ENCODE peak calls at places on chromosomes 3 and 15, in five cellular contexts. E is foreskin fibroblast; M is M059J; R is MV-4-11; L is CD4-positive, alpha-beta memory T cell. Q is an unnamed sample.

GRCh38 chr3:187430576-187430975 is 62.4 kb downstream of the RTP4 start:
- DNase-seq in E (no peak), M (no peak), R (no peak), L (no peak), Q (no peak)

GRCh38 chr3:190385835-190386688 is 1.9 kb upstream of the CLDN16 start:
- DNase-seq in E (peak; percentile 94), M (peak; percentile 96), R (peak; percentile 62), L (no peak), Q (peak; percentile 90)

GRCh38 chr15:91456251-91456718 is 356.2 kb downstream of the SV2B start:
- DNase-seq in E (no peak), M (peak; percentile 98), R (no peak), L (no peak), Q (no peak)

GRCh38 chr3:24069045-24069444 is 124.0 kb downstream of the NR1D2 start:
- DNase-seq in E (no peak), M (no peak), R (no peak), L (no peak), Q (no peak)

GRCh38 chr3:134360046-134360445 is 14.2 kb downstream of the AMOTL2 start:
- DNase-seq in E (no peak), M (no peak), R (no peak), L (no peak), Q (no peak)

GRCh38 chr15:99703603-99704443 is 29.4 kb downstream of the LYSMD4 start:
- DNase-seq in E (peak; percentile 75), M (peak; percentile 84), R (peak; percentile 86), L (peak; percentile 26), Q (peak; percentile 78)

GRCh38 chr3:107106316-107106715 is 270.9 kb upstream of the CCDC54 start:
- DNase-seq in E (no peak), M (peak; percentile 89), R (no peak), L (no peak), Q (no peak)

GRCh38 chr15:25238716-25239470 is 199.9 kb downstream of the UBE3A start:
- DNase-seq in E (no peak), M (no peak), R (no peak), L (no peak), Q (no peak)

GRCh38 chr15:77715860-77716259 is 83.1 kb upstream of the LINGO1 start:
- DNase-seq in E (no peak), M (no peak), R (no peak), L (no peak), Q (no peak)

GRCh38 chr15:63752075-63752684 is 81.6 kb downstream of the HERC1 start:
- DNase-seq in E (peak; percentile 34), M (peak; percentile 63), R (peak; percentile 62), L (peak; percentile 54), Q (no peak)

GRCh38 chr15:60835000-60835399 is 356.1 kb upstream of the ICE2 start:
- DNase-seq in E (no peak), M (no peak), R (no peak), L (no peak), Q (no peak)

GRCh38 chr15:79973445-79974180 is 2.6 kb upstream of the BCL2A1 start:
- DNase-seq in E (no peak), M (no peak), R (no peak), L (no peak), Q (no peak)

GRCh38 chr3:58151637-58152036 is 59.1 kb downstream of the DNASE1L3 start:
- DNase-seq in E (no peak), M (no peak), R (no peak), L (no peak), Q (no peak)

GRCh38 chr3:47163023-47163989 is 607 bp downstream of the SETD2 start:
- DNase-seq in E (no peak), M (peak; percentile 55), R (peak; percentile 12), L (peak; percentile 66), Q (no peak)

GRCh38 chr15:69595009-69595825 is 142.6 kb downstream of the RPLP1 start:
- DNase-seq in E (no peak), M (peak; percentile 76), R (peak; percentile 80), L (no peak), Q (no peak)

GRCh38 chr3:43405888-43406636 is 119.7 kb downstream of the SNRK start:
- DNase-seq in E (peak; percentile 6), M (no peak), R (peak; percentile 46), L (no peak), Q (peak; percentile 1)

GRCh38 chr3:59710556-59710953 is 660.7 kb upstream of the CFAP20DC start:
- DNase-seq in E (no peak), M (no peak), R (no peak), L (no peak), Q (no peak)

GRCh38 chr3:194030372-194030771 is 105.6 kb upstream of the HES1 start:
- DNase-seq in E (no peak), M (no peak), R (no peak), L (no peak), Q (no peak)

GRCh38 chr3:158792709-158793108 is 9.1 kb upstream of the MFSD1 start:
- DNase-seq in E (peak; percentile 82), M (peak; percentile 83), R (no peak), L (no peak), Q (peak; percentile 90)

GRCh38 chr3:197820550-197821335 is 29.7 kb downstream of the LRCH3 start:
- DNase-seq in E (no peak), M (no peak), R (no peak), L (no peak), Q (no peak)

GRCh38 chr15:71118881-71119632 is 3.8 kb downstream of the THSD4 start:
- DNase-seq in E (no peak), M (no peak), R (no peak), L (no peak), Q (no peak)

GRCh38 chr3:27752926-27753325 is 30.8 kb upstream of the EOMES start:
- DNase-seq in E (no peak), M (no peak), R (no peak), L (peak; percentile 14), Q (no peak)

GRCh38 chr3:150184426-150185071 is 213.9 kb upstream of the PFN2 start:
- DNase-seq in E (peak; percentile 14), M (peak; percentile 68), R (no peak), L (no peak), Q (no peak)

GRCh38 chr3:149080011-149080698 is 6.2 kb downstream of the HLTF start:
- DNase-seq in E (peak; percentile 14), M (peak; percentile 8), R (no peak), L (no peak), Q (no peak)

GRCh38 chr3:39191773-39192172 is 622 bp downstream of the XIRP1 start:
- DNase-seq in E (no peak), M (no peak), R (no peak), L (no peak), Q (no peak)

GRCh38 chr3:185216587-185216918 is 37.3 kb downstream of the EHHADH start:
- DNase-seq in E (no peak), M (peak; percentile 48), R (no peak), L (no peak), Q (no peak)

GRCh38 chr15:33801954-33802353 is 166.3 kb upstream of the CHRM5 start:
- DNase-seq in E (no peak), M (peak; percentile 53), R (no peak), L (no peak), Q (no peak)

GRCh38 chr3:18241837-18242236 is 183.3 kb downstream of the SATB1 start:
- DNase-seq in E (no peak), M (no peak), R (no peak), L (no peak), Q (no peak)

GRCh38 chr3:34267088-34267487 is 468.7 kb downstream of the PDCD6IP start:
- DNase-seq in E (no peak), M (no peak), R (no peak), L (no peak), Q (no peak)